ENCODE peak calls at places on chromosome 22, in five cellular contexts. Q is activated CD4-positive, alpha-beta T cell treated with anti-CD3 and anti-CD28 coated beads, Interleukin-2, amount 50 U/mL, for 1 hour; P is dermis blood vessel endothelial cell; B is head of caudate nucleus; W is NCI-H460. Y is an unnamed sample.

GRCh38 chr22:30362632-30363281 is 6.0 kb downstream of the CCDC157 start:
- DNase-seq in Q (no peak), W (no peak), P (no peak), B (no peak), Y (no peak)

GRCh38 chr22:19289475-19290161 is 1.9 kb downstream of the CLTCL1 start:
- DNase-seq in B (no peak), Q (no peak), W (no peak), P (no peak), Y (no peak)

GRCh38 chr22:24768537-24769374 is 5.8 kb downstream of the PIWIL3 start:
- DNase-seq in P (peak), B (peak), W (peak), Q (peak), Y (peak)

GRCh38 chr22:23036684-23037428 is 33.5 kb upstream of the GNAZ start:
- DNase-seq in P (peak), W (no peak), B (no peak), Q (no peak), Y (peak)

GRCh38 chr22:38026130-38027111 is 30.8 kb upstream of the PICK1 start:
- DNase-seq in B (peak), Q (no peak), W (no peak), P (no peak), Y (no peak)

GRCh38 chr22:25482868-25483639 is 81.4 kb upstream of the GRK3 start:
- DNase-seq in P (no peak), Q (no peak), B (peak), W (no peak), Y (peak)

GRCh38 chr22:28181332-28181731 is 262.3 kb upstream of the PITPNB start:
- DNase-seq in W (no peak), Q (no peak), P (no peak), B (no peak), Y (no peak)

GRCh38 chr22:27835446-27835845 is 33.9 kb upstream of the MN1 start:
- DNase-seq in P (no peak), W (no peak), Q (no peak), B (no peak), Y (no peak)

GRCh38 chr22:49971232-49972162 is 10.9 kb downstream of the PIM3 start:
- DNase-seq in W (peak), P (peak), Q (no peak), B (peak), Y (no peak)

GRCh38 chr22:37520754-37521153 is 1.5 kb upstream of the CARD10 start:
- DNase-seq in Q (no peak), P (no peak), B (no peak), W (no peak), Y (no peak)

GRCh38 chr22:42303304-42304020 is 33.0 kb upstream of the TCF20 start:
- DNase-seq in P (no peak), B (no peak), W (no peak), Q (no peak), Y (no peak)

GRCh38 chr22:20027966-20028854 is 7.3 kb downstream of the TANGO2 start:
- DNase-seq in Q (peak), W (no peak), B (no peak), P (peak), Y (no peak)

GRCh38 chr22:48744967-48745841 is 1082.5 kb downstream of the BRD1 start:
- DNase-seq in W (no peak), Q (no peak), P (no peak), B (no peak), Y (no peak)

GRCh38 chr22:30086496-30086895 is 6.2 kb downstream of the HORMAD2 start:
- DNase-seq in W (no peak), B (no peak), P (no peak), Q (no peak), Y (no peak)

GRCh38 chr22:44719586-44720368 is 17.8 kb downstream of the PRR5 start:
- DNase-seq in W (no peak), Q (no peak), B (no peak), P (no peak), Y (no peak)

GRCh38 chr22:28597665-28598064 is 82.0 kb downstream of the TTC28 start:
- DNase-seq in Q (no peak), P (no peak), B (no peak), W (no peak), Y (no peak)

GRCh38 chr22:29531419-29531818 is 22.1 kb downstream of the THOC5 start:
- DNase-seq in P (no peak), W (no peak), B (no peak), Q (no peak), Y (no peak)

GRCh38 chr22:31122532-31123291 is at the start of gene INPP5J:
- DNase-seq in Q (no peak), B (peak), P (peak), W (peak), Y (peak)

GRCh38 chr22:28016781-28017557 is 97.9 kb upstream of the PITPNB start:
- DNase-seq in B (peak), Q (no peak), P (no peak), W (no peak), Y (no peak)